ENCODE peak calls at places on chromosomes 16 and 17, in ten cellular contexts. O is pancreas; K is CD4-positive, CD25-positive, alpha-beta regulatory T cell; I is islet precursor cell; G is NCI-H1092; R is pons; W is HEK293T; X is Kasumi-1; Z is lung; B is AG08395. A is an unnamed sample.

GRCh38 chr17:70767102-70767701 is 597.9 kb downstream of the KCNJ2 start:
- DNase-seq in B (peak; percentile 45), R (peak; percentile 46), K (no peak), X (peak; percentile 67), G (peak; percentile 22), O (no peak), W (peak; percentile 27), Z (no peak), I (no peak), A (no peak)

GRCh38 chr16:66798162-66798561 is 3.2 kb downstream of the TERB1 start:
- DNase-seq in R (no peak), W (no peak), K (no peak), Z (no peak), X (no peak), I (no peak), B (no peak), O (no peak), G (no peak), A (no peak)

GRCh38 chr16:73878616-73879015 is 418.0 kb upstream of the PSMD7 start:
- DNase-seq in B (peak; percentile 67), Z (no peak), G (peak; percentile 41), K (no peak), W (peak; percentile 49), I (no peak), X (peak; percentile 71), R (peak; percentile 91), O (no peak), A (peak; percentile 10)

GRCh38 chr16:11386791-11387546 is 41.7 kb downstream of the RMI2 start:
- DNase-seq in B (peak; percentile 74), K (no peak), R (no peak), O (peak; percentile 31), Z (no peak), X (peak; percentile 23), I (peak; percentile 88), G (no peak), W (peak; percentile 79), A (peak; percentile 88)

GRCh38 chr16:12405083-12405482 is 398.6 kb downstream of the CPPED1 start:
- DNase-seq in R (no peak), K (no peak), G (no peak), O (no peak), Z (no peak), B (no peak), W (no peak), X (no peak), I (no peak), A (no peak)

GRCh38 chr17:29640981-29641642 is 18.4 kb upstream of the CORO6 start:
- DNase-seq in K (no peak), W (no peak), X (no peak), I (no peak), B (no peak), O (no peak), Z (no peak), R (no peak), G (no peak), A (no peak)

GRCh38 chr16:2507052-2507678 is 6.6 kb upstream of the ATP6V0C start:
- DNase-seq in W (no peak), X (no peak), I (no peak), R (peak; percentile 55), K (no peak), O (no peak), B (no peak), Z (no peak), G (no peak), A (no peak)

GRCh38 chr17:59073972-59074371 is 32.7 kb downstream of the TRIM37 start:
- DNase-seq in O (no peak), R (no peak), W (no peak), G (no peak), X (no peak), Z (no peak), K (no peak), B (no peak), I (no peak), A (no peak)

GRCh38 chr17:1783834-1784611 is 22.2 kb downstream of the SERPINF1 start:
- DNase-seq in Z (peak; percentile 86), R (peak; percentile 75), B (peak; percentile 81), I (peak; percentile 77), O (no peak), X (peak; percentile 17), W (peak; percentile 44), K (peak; percentile 28), G (no peak), A (peak; percentile 57)

GRCh38 chr16:2115591-2115973 is 20.1 kb downstream of the PKD1 start:
- DNase-seq in W (no peak), X (no peak), G (no peak), B (no peak), R (no peak), O (no peak), Z (no peak), K (no peak), I (no peak), A (no peak)

GRCh38 chr17:419073-419735 is 66.6 kb upstream of the RPH3AL start:
- DNase-seq in X (no peak), O (no peak), W (no peak), I (no peak), G (no peak), B (no peak), Z (no peak), K (peak; percentile 61), R (no peak), A (no peak)

GRCh38 chr17:17351356-17351891 is 48.3 kb downstream of the NT5M start:
- DNase-seq in Z (no peak), O (no peak), W (no peak), B (no peak), K (no peak), I (no peak), X (no peak), R (no peak), G (no peak), A (no peak)

GRCh38 chr17:28735242-28735722 is 6.7 kb downstream of the NEK8 start:
- DNase-seq in K (no peak), R (no peak), Z (no peak), B (no peak), G (no peak), O (peak; percentile 12), X (no peak), I (peak; percentile 72), W (no peak), A (peak; percentile 57)

GRCh38 chr16:89013692-89014455 is 36.9 kb upstream of the CBFA2T3 start:
- DNase-seq in X (no peak), O (peak; percentile 14), R (no peak), I (no peak), K (no peak), G (no peak), Z (no peak), B (no peak), W (no peak), A (no peak)

GRCh38 chr17:43790311-43790940 is 10.2 kb downstream of the CFAP97D1 start:
- DNase-seq in W (no peak), O (no peak), K (no peak), R (no peak), X (no peak), B (no peak), Z (no peak), G (peak; percentile 38), I (no peak), A (no peak)

GRCh38 chr17:1473170-1473569 is 17.1 kb upstream of the CRK start:
- DNase-seq in I (no peak), X (peak; percentile 14), G (no peak), W (no peak), Z (no peak), O (no peak), R (no peak), B (no peak), K (no peak), A (no peak)

GRCh38 chr17:57727776-57728175 is 17.3 kb downstream of the CCDC182 start:
- DNase-seq in W (no peak), B (no peak), Z (no peak), O (no peak), G (no peak), K (no peak), R (no peak), I (no peak), X (no peak), A (no peak)

GRCh38 chr16:50245417-50246298 is 20.7 kb upstream of the ADCY7 start:
- DNase-seq in Z (peak; percentile 63), R (no peak), I (peak; percentile 71), K (peak; percentile 27), B (peak; percentile 87), X (peak; percentile 23), W (peak; percentile 68), O (peak; percentile 55), G (no peak), A (peak; percentile 45)

GRCh38 chr17:17412331-17412730 is 64.5 kb upstream of the MED9 start:
- DNase-seq in I (peak; percentile 78), Z (no peak), O (no peak), G (no peak), R (no peak), B (peak; percentile 60), K (no peak), X (no peak), W (no peak), A (no peak)

GRCh38 chr17:21296097-21297025 is 11.8 kb downstream of the MAP2K3 start:
- DNase-seq in Z (no peak), X (no peak), I (no peak), G (no peak), K (no peak), B (no peak), O (peak; percentile 69), R (no peak), W (no peak), A (no peak)

GRCh38 chr16:11052080-11052808 is 107.9 kb downstream of the CLEC16A start:
- DNase-seq in X (no peak), I (no peak), W (no peak), Z (no peak), B (no peak), O (no peak), G (no peak), R (no peak), K (peak; percentile 11), A (no peak)

A was measured in ELF-1.